ENCODE peak calls at places on chromosomes 2 and 18, in eight cellular contexts. One of them, this sample, is unnamed.

GRCh38 chr18:4351005-4351404 is 104.1 kb downstream of the DLGAP1 start:
- DNase-seq in stimulated activated CD4-positive, alpha-beta T cell treated with anti-CD3 and anti-CD28 coated beads, Interleukin-12 subunit alpha, Interleukin-12 subunit beta, amount 100 ng/mL, for 24 hours: no peak
- DNase-seq in endothelial cell: no peak
- DNase-seq in activated naive CD8-positive, alpha-beta T cell treated with anti-CD3 and anti-CD28 coated beads, Interleukin-2, amount 50 U/mL, for 24 hours: no peak
- DNase-seq in DND-41: no peak
- DNase-seq in fibroblast of gingiva: no peak
- DNase-seq in NCI-H460: no peak
- DNase-seq in NCI-H2081 treated with DMSO at 0.1 percent for 48 hours: no peak
- DNase-seq in this sample: no peak

GRCh38 chr2:101509498-101510274 is 34.8 kb upstream of the RFX8 start:
- DNase-seq in stimulated activated CD4-positive, alpha-beta T cell treated with anti-CD3 and anti-CD28 coated beads, Interleukin-12 subunit alpha, Interleukin-12 subunit beta, amount 100 ng/mL, for 24 hours: no peak
- DNase-seq in endothelial cell: no peak
- DNase-seq in activated naive CD8-positive, alpha-beta T cell treated with anti-CD3 and anti-CD28 coated beads, Interleukin-2, amount 50 U/mL, for 24 hours: no peak
- DNase-seq in DND-41: no peak
- DNase-seq in fibroblast of gingiva: peak
- DNase-seq in NCI-H460: no peak
- DNase-seq in NCI-H2081 treated with DMSO at 0.1 percent for 48 hours: no peak
- DNase-seq in this sample: no peak

GRCh38 chr2:241937297-241937696 is 67.8 kb downstream of the RTP5 start:
- DNase-seq in stimulated activated CD4-positive, alpha-beta T cell treated with anti-CD3 and anti-CD28 coated beads, Interleukin-12 subunit alpha, Interleukin-12 subunit beta, amount 100 ng/mL, for 24 hours: no peak
- DNase-seq in endothelial cell: no peak
- DNase-seq in activated naive CD8-positive, alpha-beta T cell treated with anti-CD3 and anti-CD28 coated beads, Interleukin-2, amount 50 U/mL, for 24 hours: no peak
- DNase-seq in DND-41: no peak
- DNase-seq in fibroblast of gingiva: no peak
- DNase-seq in NCI-H460: no peak
- DNase-seq in NCI-H2081 treated with DMSO at 0.1 percent for 48 hours: no peak
- DNase-seq in this sample: no peak

GRCh38 chr18:48638896-48639771 is 100.3 kb downstream of the CTIF start:
- DNase-seq in stimulated activated CD4-positive, alpha-beta T cell treated with anti-CD3 and anti-CD28 coated beads, Interleukin-12 subunit alpha, Interleukin-12 subunit beta, amount 100 ng/mL, for 24 hours: no peak
- DNase-seq in endothelial cell: no peak
- DNase-seq in activated naive CD8-positive, alpha-beta T cell treated with anti-CD3 and anti-CD28 coated beads, Interleukin-2, amount 50 U/mL, for 24 hours: no peak
- DNase-seq in DND-41: no peak
- DNase-seq in fibroblast of gingiva: no peak
- DNase-seq in NCI-H460: no peak
- DNase-seq in NCI-H2081 treated with DMSO at 0.1 percent for 48 hours: no peak
- DNase-seq in this sample: no peak

GRCh38 chr18:43719264-43719795 is 442.0 kb upstream of the SYT4 start:
- DNase-seq in stimulated activated CD4-positive, alpha-beta T cell treated with anti-CD3 and anti-CD28 coated beads, Interleukin-12 subunit alpha, Interleukin-12 subunit beta, amount 100 ng/mL, for 24 hours: no peak
- DNase-seq in endothelial cell: no peak
- DNase-seq in activated naive CD8-positive, alpha-beta T cell treated with anti-CD3 and anti-CD28 coated beads, Interleukin-2, amount 50 U/mL, for 24 hours: no peak
- DNase-seq in DND-41: no peak
- DNase-seq in fibroblast of gingiva: no peak
- DNase-seq in NCI-H460: no peak
- DNase-seq in NCI-H2081 treated with DMSO at 0.1 percent for 48 hours: no peak
- DNase-seq in this sample: no peak

GRCh38 chr18:63249781-63250180 is 69.8 kb downstream of the BCL2 start:
- DNase-seq in stimulated activated CD4-positive, alpha-beta T cell treated with anti-CD3 and anti-CD28 coated beads, Interleukin-12 subunit alpha, Interleukin-12 subunit beta, amount 100 ng/mL, for 24 hours: no peak
- DNase-seq in endothelial cell: no peak
- DNase-seq in activated naive CD8-positive, alpha-beta T cell treated with anti-CD3 and anti-CD28 coated beads, Interleukin-2, amount 50 U/mL, for 24 hours: no peak
- DNase-seq in DND-41: no peak
- DNase-seq in fibroblast of gingiva: no peak
- DNase-seq in NCI-H460: no peak
- DNase-seq in NCI-H2081 treated with DMSO at 0.1 percent for 48 hours: no peak
- DNase-seq in this sample: no peak

GRCh38 chr2:58237741-58238140 is 3.4 kb downstream of the FANCL start:
- DNase-seq in stimulated activated CD4-positive, alpha-beta T cell treated with anti-CD3 and anti-CD28 coated beads, Interleukin-12 subunit alpha, Interleukin-12 subunit beta, amount 100 ng/mL, for 24 hours: no peak
- DNase-seq in endothelial cell: no peak
- DNase-seq in activated naive CD8-positive, alpha-beta T cell treated with anti-CD3 and anti-CD28 coated beads, Interleukin-2, amount 50 U/mL, for 24 hours: no peak
- DNase-seq in DND-41: no peak
- DNase-seq in fibroblast of gingiva: no peak
- DNase-seq in NCI-H460: no peak
- DNase-seq in NCI-H2081 treated with DMSO at 0.1 percent for 48 hours: no peak
- DNase-seq in this sample: no peak

GRCh38 chr18:79532690-79533058 is 136.9 kb downstream of the NFATC1 start:
- DNase-seq in stimulated activated CD4-positive, alpha-beta T cell treated with anti-CD3 and anti-CD28 coated beads, Interleukin-12 subunit alpha, Interleukin-12 subunit beta, amount 100 ng/mL, for 24 hours: no peak
- DNase-seq in endothelial cell: no peak
- DNase-seq in activated naive CD8-positive, alpha-beta T cell treated with anti-CD3 and anti-CD28 coated beads, Interleukin-2, amount 50 U/mL, for 24 hours: no peak
- DNase-seq in DND-41: no peak
- DNase-seq in fibroblast of gingiva: no peak
- DNase-seq in NCI-H460: no peak
- DNase-seq in NCI-H2081 treated with DMSO at 0.1 percent for 48 hours: no peak
- DNase-seq in this sample: no peak

GRCh38 chr2:242030226-242030575 is 160.7 kb downstream of the RTP5 start:
- DNase-seq in stimulated activated CD4-positive, alpha-beta T cell treated with anti-CD3 and anti-CD28 coated beads, Interleukin-12 subunit alpha, Interleukin-12 subunit beta, amount 100 ng/mL, for 24 hours: no peak
- DNase-seq in endothelial cell: no peak
- DNase-seq in activated naive CD8-positive, alpha-beta T cell treated with anti-CD3 and anti-CD28 coated beads, Interleukin-2, amount 50 U/mL, for 24 hours: no peak
- DNase-seq in DND-41: no peak
- DNase-seq in fibroblast of gingiva: no peak
- DNase-seq in NCI-H460: no peak
- DNase-seq in NCI-H2081 treated with DMSO at 0.1 percent for 48 hours: no peak
- DNase-seq in this sample: no peak

GRCh38 chr2:98701230-98701629 is 29.7 kb downstream of the MGAT4A start:
- DNase-seq in stimulated activated CD4-positive, alpha-beta T cell treated with anti-CD3 and anti-CD28 coated beads, Interleukin-12 subunit alpha, Interleukin-12 subunit beta, amount 100 ng/mL, for 24 hours: no peak
- DNase-seq in endothelial cell: no peak
- DNase-seq in activated naive CD8-positive, alpha-beta T cell treated with anti-CD3 and anti-CD28 coated beads, Interleukin-2, amount 50 U/mL, for 24 hours: no peak
- DNase-seq in DND-41: no peak
- DNase-seq in fibroblast of gingiva: peak
- DNase-seq in NCI-H460: no peak
- DNase-seq in NCI-H2081 treated with DMSO at 0.1 percent for 48 hours: no peak
- DNase-seq in this sample: no peak

GRCh38 chr2:216233281-216233995 is 124.3 kb downstream of the XRCC5 start:
- DNase-seq in stimulated activated CD4-positive, alpha-beta T cell treated with anti-CD3 and anti-CD28 coated beads, Interleukin-12 subunit alpha, Interleukin-12 subunit beta, amount 100 ng/mL, for 24 hours: no peak
- DNase-seq in endothelial cell: no peak
- DNase-seq in activated naive CD8-positive, alpha-beta T cell treated with anti-CD3 and anti-CD28 coated beads, Interleukin-2, amount 50 U/mL, for 24 hours: no peak
- DNase-seq in DND-41: no peak
- DNase-seq in fibroblast of gingiva: no peak
- DNase-seq in NCI-H460: no peak
- DNase-seq in NCI-H2081 treated with DMSO at 0.1 percent for 48 hours: no peak
- DNase-seq in this sample: no peak

GRCh38 chr2:185291035-185291647 is 447.5 kb upstream of the FSIP2 start:
- DNase-seq in stimulated activated CD4-positive, alpha-beta T cell treated with anti-CD3 and anti-CD28 coated beads, Interleukin-12 subunit alpha, Interleukin-12 subunit beta, amount 100 ng/mL, for 24 hours: no peak
- DNase-seq in endothelial cell: peak
- DNase-seq in activated naive CD8-positive, alpha-beta T cell treated with anti-CD3 and anti-CD28 coated beads, Interleukin-2, amount 50 U/mL, for 24 hours: peak
- DNase-seq in DND-41: peak
- DNase-seq in fibroblast of gingiva: no peak
- DNase-seq in NCI-H460: peak
- DNase-seq in NCI-H2081 treated with DMSO at 0.1 percent for 48 hours: no peak
- DNase-seq in this sample: no peak

GRCh38 chr2:120793682-120794403 is 58.2 kb downstream of the GLI2 start:
- DNase-seq in stimulated activated CD4-positive, alpha-beta T cell treated with anti-CD3 and anti-CD28 coated beads, Interleukin-12 subunit alpha, Interleukin-12 subunit beta, amount 100 ng/mL, for 24 hours: no peak
- DNase-seq in endothelial cell: no peak
- DNase-seq in activated naive CD8-positive, alpha-beta T cell treated with anti-CD3 and anti-CD28 coated beads, Interleukin-2, amount 50 U/mL, for 24 hours: no peak
- DNase-seq in DND-41: no peak
- DNase-seq in fibroblast of gingiva: no peak
- DNase-seq in NCI-H460: no peak
- DNase-seq in NCI-H2081 treated with DMSO at 0.1 percent for 48 hours: no peak
- DNase-seq in this sample: no peak

GRCh38 chr2:190911813-190912212 is 31.2 kb downstream of the GLS start:
- DNase-seq in stimulated activated CD4-positive, alpha-beta T cell treated with anti-CD3 and anti-CD28 coated beads, Interleukin-12 subunit alpha, Interleukin-12 subunit beta, amount 100 ng/mL, for 24 hours: no peak
- DNase-seq in endothelial cell: no peak
- DNase-seq in activated naive CD8-positive, alpha-beta T cell treated with anti-CD3 and anti-CD28 coated beads, Interleukin-2, amount 50 U/mL, for 24 hours: no peak
- DNase-seq in DND-41: no peak
- DNase-seq in fibroblast of gingiva: no peak
- DNase-seq in NCI-H460: no peak
- DNase-seq in NCI-H2081 treated with DMSO at 0.1 percent for 48 hours: no peak
- DNase-seq in this sample: no peak

GRCh38 chr2:241963223-241963622 is 93.7 kb downstream of the RTP5 start:
- DNase-seq in stimulated activated CD4-positive, alpha-beta T cell treated with anti-CD3 and anti-CD28 coated beads, Interleukin-12 subunit alpha, Interleukin-12 subunit beta, amount 100 ng/mL, for 24 hours: no peak
- DNase-seq in endothelial cell: no peak
- DNase-seq in activated naive CD8-positive, alpha-beta T cell treated with anti-CD3 and anti-CD28 coated beads, Interleukin-2, amount 50 U/mL, for 24 hours: no peak
- DNase-seq in DND-41: no peak
- DNase-seq in fibroblast of gingiva: no peak
- DNase-seq in NCI-H460: no peak
- DNase-seq in NCI-H2081 treated with DMSO at 0.1 percent for 48 hours: no peak
- DNase-seq in this sample: no peak

GRCh38 chr2:168804214-168804613 is 1.8 kb downstream of the NOSTRIN start:
- DNase-seq in stimulated activated CD4-positive, alpha-beta T cell treated with anti-CD3 and anti-CD28 coated beads, Interleukin-12 subunit alpha, Interleukin-12 subunit beta, amount 100 ng/mL, for 24 hours: no peak
- DNase-seq in endothelial cell: no peak
- DNase-seq in activated naive CD8-positive, alpha-beta T cell treated with anti-CD3 and anti-CD28 coated beads, Interleukin-2, amount 50 U/mL, for 24 hours: no peak
- DNase-seq in DND-41: no peak
- DNase-seq in fibroblast of gingiva: no peak
- DNase-seq in NCI-H460: no peak
- DNase-seq in NCI-H2081 treated with DMSO at 0.1 percent for 48 hours: no peak
- DNase-seq in this sample: no peak

GRCh38 chr2:151770995-151771394 is 36.7 kb upstream of the NEB start:
- DNase-seq in stimulated activated CD4-positive, alpha-beta T cell treated with anti-CD3 and anti-CD28 coated beads, Interleukin-12 subunit alpha, Interleukin-12 subunit beta, amount 100 ng/mL, for 24 hours: no peak
- DNase-seq in endothelial cell: no peak
- DNase-seq in activated naive CD8-positive, alpha-beta T cell treated with anti-CD3 and anti-CD28 coated beads, Interleukin-2, amount 50 U/mL, for 24 hours: no peak
- DNase-seq in DND-41: no peak
- DNase-seq in fibroblast of gingiva: no peak
- DNase-seq in NCI-H460: no peak
- DNase-seq in NCI-H2081 treated with DMSO at 0.1 percent for 48 hours: no peak
- DNase-seq in this sample: no peak

GRCh38 chr2:68768951-68769350 is 34.3 kb downstream of the ARHGAP25 start:
- DNase-seq in stimulated activated CD4-positive, alpha-beta T cell treated with anti-CD3 and anti-CD28 coated beads, Interleukin-12 subunit alpha, Interleukin-12 subunit beta, amount 100 ng/mL, for 24 hours: no peak
- DNase-seq in endothelial cell: no peak
- DNase-seq in activated naive CD8-positive, alpha-beta T cell treated with anti-CD3 and anti-CD28 coated beads, Interleukin-2, amount 50 U/mL, for 24 hours: no peak
- DNase-seq in DND-41: no peak
- DNase-seq in fibroblast of gingiva: no peak
- DNase-seq in NCI-H460: no peak
- DNase-seq in NCI-H2081 treated with DMSO at 0.1 percent for 48 hours: no peak
- DNase-seq in this sample: no peak

GRCh38 chr2:42084231-42084671 is 36.4 kb downstream of the PKDCC start:
- DNase-seq in stimulated activated CD4-positive, alpha-beta T cell treated with anti-CD3 and anti-CD28 coated beads, Interleukin-12 subunit alpha, Interleukin-12 subunit beta, amount 100 ng/mL, for 24 hours: no peak
- DNase-seq in endothelial cell: no peak
- DNase-seq in activated naive CD8-positive, alpha-beta T cell treated with anti-CD3 and anti-CD28 coated beads, Interleukin-2, amount 50 U/mL, for 24 hours: no peak
- DNase-seq in DND-41: no peak
- DNase-seq in fibroblast of gingiva: peak
- DNase-seq in NCI-H460: no peak
- DNase-seq in NCI-H2081 treated with DMSO at 0.1 percent for 48 hours: no peak
- DNase-seq in this sample: no peak

GRCh38 chr2:212052412-212053159 is 486.0 kb downstream of the ERBB4 start:
- DNase-seq in stimulated activated CD4-positive, alpha-beta T cell treated with anti-CD3 and anti-CD28 coated beads, Interleukin-12 subunit alpha, Interleukin-12 subunit beta, amount 100 ng/mL, for 24 hours: no peak
- DNase-seq in endothelial cell: no peak
- DNase-seq in activated naive CD8-positive, alpha-beta T cell treated with anti-CD3 and anti-CD28 coated beads, Interleukin-2, amount 50 U/mL, for 24 hours: no peak
- DNase-seq in DND-41: peak
- DNase-seq in fibroblast of gingiva: peak
- DNase-seq in NCI-H460: no peak
- DNase-seq in NCI-H2081 treated with DMSO at 0.1 percent for 48 hours: no peak
- DNase-seq in this sample: no peak

GRCh38 chr2:176096986-176097819 is 2.4 kb upstream of the HOXD12 start:
- DNase-seq in stimulated activated CD4-positive, alpha-beta T cell treated with anti-CD3 and anti-CD28 coated beads, Interleukin-12 subunit alpha, Interleukin-12 subunit beta, amount 100 ng/mL, for 24 hours: peak
- DNase-seq in endothelial cell: peak
- DNase-seq in activated naive CD8-positive, alpha-beta T cell treated with anti-CD3 and anti-CD28 coated beads, Interleukin-2, amount 50 U/mL, for 24 hours: peak
- DNase-seq in DND-41: peak
- DNase-seq in fibroblast of gingiva: peak
- DNase-seq in NCI-H460: peak
- DNase-seq in NCI-H2081 treated with DMSO at 0.1 percent for 48 hours: peak
- DNase-seq in this sample: peak

GRCh38 chr2:24857741-24858140 is 62.3 kb downstream of the ADCY3 start:
- DNase-seq in stimulated activated CD4-positive, alpha-beta T cell treated with anti-CD3 and anti-CD28 coated beads, Interleukin-12 subunit alpha, Interleukin-12 subunit beta, amount 100 ng/mL, for 24 hours: no peak
- DNase-seq in endothelial cell: no peak
- DNase-seq in activated naive CD8-positive, alpha-beta T cell treated with anti-CD3 and anti-CD28 coated beads, Interleukin-2, amount 50 U/mL, for 24 hours: no peak
- DNase-seq in DND-41: no peak
- DNase-seq in fibroblast of gingiva: no peak
- DNase-seq in NCI-H460: no peak
- DNase-seq in NCI-H2081 treated with DMSO at 0.1 percent for 48 hours: no peak
- DNase-seq in this sample: no peak

GRCh38 chr2:31334311-31335026 is 80.1 kb downstream of the XDH start:
- DNase-seq in stimulated activated CD4-positive, alpha-beta T cell treated with anti-CD3 and anti-CD28 coated beads, Interleukin-12 subunit alpha, Interleukin-12 subunit beta, amount 100 ng/mL, for 24 hours: no peak
- DNase-seq in endothelial cell: no peak
- DNase-seq in activated naive CD8-positive, alpha-beta T cell treated with anti-CD3 and anti-CD28 coated beads, Interleukin-2, amount 50 U/mL, for 24 hours: no peak
- DNase-seq in DND-41: no peak
- DNase-seq in fibroblast of gingiva: peak
- DNase-seq in NCI-H460: no peak
- DNase-seq in NCI-H2081 treated with DMSO at 0.1 percent for 48 hours: no peak
- DNase-seq in this sample: no peak

GRCh38 chr2:44965684-44966083 is 24.2 kb downstream of the SIX3 start:
- DNase-seq in stimulated activated CD4-positive, alpha-beta T cell treated with anti-CD3 and anti-CD28 coated beads, Interleukin-12 subunit alpha, Interleukin-12 subunit beta, amount 100 ng/mL, for 24 hours: no peak
- DNase-seq in endothelial cell: no peak
- DNase-seq in activated naive CD8-positive, alpha-beta T cell treated with anti-CD3 and anti-CD28 coated beads, Interleukin-2, amount 50 U/mL, for 24 hours: no peak
- DNase-seq in DND-41: no peak
- DNase-seq in fibroblast of gingiva: no peak
- DNase-seq in NCI-H460: no peak
- DNase-seq in NCI-H2081 treated with DMSO at 0.1 percent for 48 hours: no peak
- DNase-seq in this sample: no peak

GRCh38 chr2:159090514-159091201 is 122.2 kb downstream of the TANC1 start:
- DNase-seq in stimulated activated CD4-positive, alpha-beta T cell treated with anti-CD3 and anti-CD28 coated beads, Interleukin-12 subunit alpha, Interleukin-12 subunit beta, amount 100 ng/mL, for 24 hours: no peak
- DNase-seq in endothelial cell: no peak
- DNase-seq in activated naive CD8-positive, alpha-beta T cell treated with anti-CD3 and anti-CD28 coated beads, Interleukin-2, amount 50 U/mL, for 24 hours: no peak
- DNase-seq in DND-41: no peak
- DNase-seq in fibroblast of gingiva: no peak
- DNase-seq in NCI-H460: no peak
- DNase-seq in NCI-H2081 treated with DMSO at 0.1 percent for 48 hours: no peak
- DNase-seq in this sample: no peak

GRCh38 chr2:183037281-183037659 is 987 bp downstream of the NCKAP1 start:
- DNase-seq in stimulated activated CD4-positive, alpha-beta T cell treated with anti-CD3 and anti-CD28 coated beads, Interleukin-12 subunit alpha, Interleukin-12 subunit beta, amount 100 ng/mL, for 24 hours: no peak
- DNase-seq in endothelial cell: no peak
- DNase-seq in activated naive CD8-positive, alpha-beta T cell treated with anti-CD3 and anti-CD28 coated beads, Interleukin-2, amount 50 U/mL, for 24 hours: no peak
- DNase-seq in DND-41: no peak
- DNase-seq in fibroblast of gingiva: peak
- DNase-seq in NCI-H460: peak
- DNase-seq in NCI-H2081 treated with DMSO at 0.1 percent for 48 hours: no peak
- DNase-seq in this sample: no peak

GRCh38 chr2:236661064-236661761 is 91.6 kb downstream of the ACKR3 start:
- DNase-seq in stimulated activated CD4-positive, alpha-beta T cell treated with anti-CD3 and anti-CD28 coated beads, Interleukin-12 subunit alpha, Interleukin-12 subunit beta, amount 100 ng/mL, for 24 hours: no peak
- DNase-seq in endothelial cell: no peak
- DNase-seq in activated naive CD8-positive, alpha-beta T cell treated with anti-CD3 and anti-CD28 coated beads, Interleukin-2, amount 50 U/mL, for 24 hours: no peak
- DNase-seq in DND-41: no peak
- DNase-seq in fibroblast of gingiva: no peak
- DNase-seq in NCI-H460: no peak
- DNase-seq in NCI-H2081 treated with DMSO at 0.1 percent for 48 hours: no peak
- DNase-seq in this sample: no peak

GRCh38 chr2:11157296-11157695 is 2.0 kb downstream of the SLC66A3 start:
- DNase-seq in stimulated activated CD4-positive, alpha-beta T cell treated with anti-CD3 and anti-CD28 coated beads, Interleukin-12 subunit alpha, Interleukin-12 subunit beta, amount 100 ng/mL, for 24 hours: no peak
- DNase-seq in endothelial cell: no peak
- DNase-seq in activated naive CD8-positive, alpha-beta T cell treated with anti-CD3 and anti-CD28 coated beads, Interleukin-2, amount 50 U/mL, for 24 hours: no peak
- DNase-seq in DND-41: no peak
- DNase-seq in fibroblast of gingiva: no peak
- DNase-seq in NCI-H460: no peak
- DNase-seq in NCI-H2081 treated with DMSO at 0.1 percent for 48 hours: no peak
- DNase-seq in this sample: no peak

GRCh38 chr2:74384051-74384450 is 3.9 kb upstream of the DCTN1 start:
- DNase-seq in stimulated activated CD4-positive, alpha-beta T cell treated with anti-CD3 and anti-CD28 coated beads, Interleukin-12 subunit alpha, Interleukin-12 subunit beta, amount 100 ng/mL, for 24 hours: no peak
- DNase-seq in endothelial cell: no peak
- DNase-seq in activated naive CD8-positive, alpha-beta T cell treated with anti-CD3 and anti-CD28 coated beads, Interleukin-2, amount 50 U/mL, for 24 hours: no peak
- DNase-seq in DND-41: no peak
- DNase-seq in fibroblast of gingiva: peak
- DNase-seq in NCI-H460: no peak
- DNase-seq in NCI-H2081 treated with DMSO at 0.1 percent for 48 hours: no peak
- DNase-seq in this sample: no peak

GRCh38 chr2:191907545-191907944 is 60.7 kb upstream of the CAVIN2 start:
- DNase-seq in stimulated activated CD4-positive, alpha-beta T cell treated with anti-CD3 and anti-CD28 coated beads, Interleukin-12 subunit alpha, Interleukin-12 subunit beta, amount 100 ng/mL, for 24 hours: no peak
- DNase-seq in endothelial cell: no peak
- DNase-seq in activated naive CD8-positive, alpha-beta T cell treated with anti-CD3 and anti-CD28 coated beads, Interleukin-2, amount 50 U/mL, for 24 hours: no peak
- DNase-seq in DND-41: no peak
- DNase-seq in fibroblast of gingiva: no peak
- DNase-seq in NCI-H460: no peak
- DNase-seq in NCI-H2081 treated with DMSO at 0.1 percent for 48 hours: no peak
- DNase-seq in this sample: no peak

GRCh38 chr2:213066445-213066746 is 85.0 kb downstream of the IKZF2 start:
- DNase-seq in stimulated activated CD4-positive, alpha-beta T cell treated with anti-CD3 and anti-CD28 coated beads, Interleukin-12 subunit alpha, Interleukin-12 subunit beta, amount 100 ng/mL, for 24 hours: no peak
- DNase-seq in endothelial cell: no peak
- DNase-seq in activated naive CD8-positive, alpha-beta T cell treated with anti-CD3 and anti-CD28 coated beads, Interleukin-2, amount 50 U/mL, for 24 hours: no peak
- DNase-seq in DND-41: no peak
- DNase-seq in fibroblast of gingiva: no peak
- DNase-seq in NCI-H460: no peak
- DNase-seq in NCI-H2081 treated with DMSO at 0.1 percent for 48 hours: no peak
- DNase-seq in this sample: no peak

GRCh38 chr2:71939588-71940535 is 207.8 kb downstream of the CYP26B1 start:
- DNase-seq in stimulated activated CD4-positive, alpha-beta T cell treated with anti-CD3 and anti-CD28 coated beads, Interleukin-12 subunit alpha, Interleukin-12 subunit beta, amount 100 ng/mL, for 24 hours: no peak
- DNase-seq in endothelial cell: no peak
- DNase-seq in activated naive CD8-positive, alpha-beta T cell treated with anti-CD3 and anti-CD28 coated beads, Interleukin-2, amount 50 U/mL, for 24 hours: no peak
- DNase-seq in DND-41: no peak
- DNase-seq in fibroblast of gingiva: peak
- DNase-seq in NCI-H460: no peak
- DNase-seq in NCI-H2081 treated with DMSO at 0.1 percent for 48 hours: no peak
- DNase-seq in this sample: no peak

GRCh38 chr18:69936191-69936558 is 11.5 kb downstream of the CD226 start:
- DNase-seq in stimulated activated CD4-positive, alpha-beta T cell treated with anti-CD3 and anti-CD28 coated beads, Interleukin-12 subunit alpha, Interleukin-12 subunit beta, amount 100 ng/mL, for 24 hours: no peak
- DNase-seq in endothelial cell: no peak
- DNase-seq in activated naive CD8-positive, alpha-beta T cell treated with anti-CD3 and anti-CD28 coated beads, Interleukin-2, amount 50 U/mL, for 24 hours: no peak
- DNase-seq in DND-41: no peak
- DNase-seq in fibroblast of gingiva: no peak
- DNase-seq in NCI-H460: no peak
- DNase-seq in NCI-H2081 treated with DMSO at 0.1 percent for 48 hours: no peak
- DNase-seq in this sample: no peak

GRCh38 chr2:231680992-231681852 is 27.1 kb upstream of the PTMA start:
- DNase-seq in stimulated activated CD4-positive, alpha-beta T cell treated with anti-CD3 and anti-CD28 coated beads, Interleukin-12 subunit alpha, Interleukin-12 subunit beta, amount 100 ng/mL, for 24 hours: no peak
- DNase-seq in endothelial cell: peak
- DNase-seq in activated naive CD8-positive, alpha-beta T cell treated with anti-CD3 and anti-CD28 coated beads, Interleukin-2, amount 50 U/mL, for 24 hours: no peak
- DNase-seq in DND-41: no peak
- DNase-seq in fibroblast of gingiva: peak
- DNase-seq in NCI-H460: peak
- DNase-seq in NCI-H2081 treated with DMSO at 0.1 percent for 48 hours: no peak
- DNase-seq in this sample: peak

This sample was measured in SK-N-SH.